ENCODE peak calls at places on chromosomes 3 and 15, in five cellular contexts. Q, T, E, A and V are unnamed samples.

GRCh38 chr3:58688563-58688962 is 22.0 kb upstream of the FAM3D start:
- DNase-seq in A (no peak), T (no peak), E (no peak), Q (no peak), V (no peak)

GRCh38 chr15:63895194-63895593 is 61.4 kb upstream of the HERC1 start:
- DNase-seq in E (no peak), A (no peak), T (no peak), Q (peak; percentile 94), V (no peak)

GRCh38 chr15:65370885-65371284 is 6.9 kb downstream of the IGDCC3 start:
- DNase-seq in T (no peak), Q (no peak), A (no peak), E (no peak), V (no peak)

GRCh38 chr3:149610351-149611105 is 47.3 kb downstream of the WWTR1 start:
- DNase-seq in E (no peak), Q (no peak), A (no peak), T (peak; percentile 64), V (no peak)

GRCh38 chr15:96422153-96422552 is 91.7 kb downstream of the NR2F2 start:
- DNase-seq in A (no peak), E (no peak), T (no peak), Q (peak; percentile 85), V (no peak)

GRCh38 chr15:68206711-68207151 is 1.6 kb upstream of the CALML4 start:
- DNase-seq in Q (no peak), A (no peak), T (no peak), E (no peak), V (no peak)

GRCh38 chr3:4709336-4709735 is 216.2 kb downstream of the ITPR1 start:
- DNase-seq in E (no peak), A (no peak), T (no peak), Q (no peak), V (no peak)

GRCh38 chr15:45288947-45289346 is 36.9 kb downstream of the SLC28A2 start:
- DNase-seq in E (no peak), Q (no peak), A (no peak), T (no peak), V (no peak)

GRCh38 chr3:50639055-50639494 is 22.1 kb downstream of the MAPKAPK3 start:
- DNase-seq in T (no peak), Q (no peak), A (no peak), E (no peak), V (no peak)

DNA sequence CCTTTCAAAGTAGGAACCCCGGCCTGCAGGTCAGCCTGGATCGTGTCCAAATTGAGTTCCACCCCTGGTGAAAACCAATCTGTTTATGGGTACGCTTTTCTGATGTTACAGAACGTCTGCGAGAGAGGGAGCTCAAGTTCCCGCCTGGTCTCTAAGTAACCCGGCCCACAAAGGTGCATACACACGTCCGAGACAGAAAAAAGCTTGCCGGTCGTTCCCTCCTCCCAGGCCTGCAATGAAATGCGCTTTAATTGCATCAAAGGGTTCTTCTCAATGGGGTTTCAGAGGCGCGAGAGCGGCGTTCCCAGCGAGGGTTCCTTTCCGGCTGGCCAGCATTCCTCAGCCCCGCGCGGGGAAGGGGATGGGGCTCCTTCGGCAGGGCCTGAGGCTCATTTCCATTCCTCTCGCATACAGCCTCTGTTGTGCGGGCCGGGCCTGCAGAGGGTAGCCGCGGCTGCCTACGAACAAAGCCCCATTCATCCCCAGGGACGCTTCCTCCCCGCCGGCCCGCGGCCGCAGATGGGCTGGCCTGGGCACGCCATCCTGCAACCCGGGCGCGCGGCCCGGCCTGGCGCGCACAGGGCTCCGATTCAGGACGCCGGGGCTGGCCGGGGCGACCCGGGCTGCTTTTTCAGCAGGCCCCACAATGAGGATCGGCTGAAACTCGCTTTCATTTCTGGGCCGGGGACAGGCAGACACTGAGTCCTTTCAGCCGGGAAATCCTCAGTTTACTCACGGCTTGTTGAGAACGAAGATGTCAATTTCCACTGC is 138.3 kb downstream of the TMCO5A start:
- DNase-seq in T (peak; percentile 74), Q (peak; percentile 31), E (peak; percentile 81), A (peak; percentile 76), V (peak; percentile 80)
- TF ChIP-seq POLR2A in T (peak; percentile 71), Q (no peak), E (peak; percentile 21), A (peak; percentile 10), V (no peak)

GRCh38 chr3:36633060-36633459 is 131.3 kb downstream of the DCLK3 start:
- DNase-seq in A (no peak), T (no peak), Q (no peak), E (no peak), V (no peak)

GRCh38 chr3:36631549-36631948 is 132.8 kb downstream of the DCLK3 start:
- DNase-seq in Q (no peak), T (no peak), A (no peak), E (no peak), V (no peak)

DNA sequence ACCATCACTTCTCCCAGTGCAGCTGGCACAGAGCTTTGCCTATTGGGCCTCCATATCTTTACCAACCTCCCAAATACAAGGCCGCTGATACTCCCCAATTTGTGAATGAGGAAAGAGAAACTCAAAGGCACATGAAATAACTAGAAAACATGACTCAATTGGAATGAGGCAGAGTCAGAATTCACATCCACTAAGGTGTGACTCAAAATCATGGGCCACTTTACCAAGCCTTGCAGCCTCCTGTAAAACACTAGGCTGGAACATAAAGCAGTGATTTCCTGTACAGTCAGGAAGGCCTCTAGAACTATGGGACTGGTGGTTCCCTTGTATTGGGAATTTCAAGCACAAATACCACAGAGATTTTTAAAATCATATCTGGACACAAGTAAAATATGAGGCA is 128.6 kb downstream of the DCLK3 start:
- DNase-seq in E (no peak), T (no peak), A (no peak), Q (no peak), V (no peak)
- TF ChIP-seq MAX in E (no peak), T (no peak), A (no peak), Q (no peak), V (no peak)

GRCh38 chr3:128572644-128573105 is 77.9 kb downstream of the RPN1 start:
- DNase-seq in A (peak; percentile 33), E (peak; percentile 34), T (no peak), Q (peak; percentile 44), V (peak; percentile 46)
- TF ChIP-seq CTCF in A (peak; percentile 77), E (no peak), T (peak; percentile 23), Q (peak; percentile 23), V (peak; percentile 30)

GRCh38 chr15:39585394-39585841 is 4.5 kb downstream of the THBS1 start:
- DNase-seq in E (no peak), T (peak; percentile 58), Q (no peak), A (no peak), V (no peak)
- TF ChIP-seq POLR2A in E (no peak), T (peak; percentile 88), Q (no peak), A (no peak), V (no peak)

DNA sequence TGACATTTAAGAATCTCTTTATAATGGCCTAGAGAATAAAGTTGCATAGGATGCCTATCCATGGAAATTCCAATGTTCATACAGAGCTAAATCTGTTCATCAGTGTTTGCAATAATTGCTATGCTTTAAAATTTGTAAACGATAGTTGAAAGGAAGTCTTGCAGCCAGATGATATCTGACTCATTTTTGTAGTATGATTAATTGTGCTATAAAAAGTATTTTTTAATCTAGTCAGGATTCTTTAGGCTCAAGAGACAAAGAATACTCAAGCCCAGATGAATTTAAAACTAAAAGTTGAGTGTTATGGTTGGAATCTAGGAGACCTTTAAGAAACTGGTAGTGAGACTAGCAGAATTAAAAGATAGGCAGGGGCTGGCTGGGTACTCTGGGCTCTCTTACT is 50.5 kb downstream of the SUCNR1 start:
- DNase-seq in T (peak; percentile 65), A (no peak), E (no peak), Q (no peak), V (no peak)
- TF ChIP-seq MAX in T (no peak), A (no peak), E (no peak), Q (no peak), V (no peak)

GRCh38 chr3:27728195-27729087 is 6.3 kb upstream of the EOMES start:
- DNase-seq in E (no peak), A (no peak), T (no peak), Q (peak; percentile 35), V (peak; percentile 14)
- TF ChIP-seq CTCF in E (no peak), A (no peak), T (peak; percentile 18), Q (peak; percentile 63), V (no peak)

GRCh38 chr15:42056934-42057743 is 36.3 kb upstream of the PLA2G4E start:
- DNase-seq in A (peak; percentile 95), E (peak; percentile 94), Q (peak; percentile 67), T (peak; percentile 84), V (peak; percentile 86)
- TF ChIP-seq POLR2A in A (peak; percentile 62), E (no peak), Q (no peak), T (no peak), V (peak; percentile 40)

GRCh38 chr15:99909914-99910313 is 176.7 kb upstream of the LYSMD4 start:
- DNase-seq in T (no peak), E (peak; percentile 52), A (peak; percentile 38), Q (peak; percentile 29), V (peak; percentile 50)
- TF ChIP-seq MAX in T (no peak), E (no peak), A (no peak), Q (no peak), V (no peak)